ENCODE peak calls at places on chromosomes 5 and 9, in seven cellular contexts. N is ascending aorta, T is heart right ventricle, O is epithelial cell of esophagus, Y is foreskin fibroblast, M is osteoblast, P is A673. D is an unnamed sample.

GRCh38 chr9:2072752-2073405 is 57.7 kb downstream of the SMARCA2 start:
- DNase-seq in N (no peak), O (no peak), P (no peak), Y (no peak), T (no peak), M (no peak), D (no peak)

GRCh38 chr5:10676224-10676623 is 84.8 kb downstream of the DAP start:
- DNase-seq in O (no peak), M (no peak), T (no peak), P (peak), Y (no peak), N (no peak), D (no peak)

GRCh38 chr5:52481216-52481615 is 306.5 kb upstream of the ITGA1 start:
- DNase-seq in M (no peak), Y (no peak), O (peak), N (no peak), T (no peak), P (no peak), D (no peak)

GRCh38 chr9:95511232-95511951 is 5.4 kb downstream of the PTCH1 start:
- DNase-seq in Y (peak), T (no peak), M (peak), O (peak), N (no peak), P (peak), D (no peak)

GRCh38 chr5:125134216-125135081 is 388.0 kb upstream of the ZNF608 start:
- DNase-seq in P (peak), Y (peak), M (peak), T (no peak), O (peak), N (no peak), D (no peak)

GRCh38 chr5:132180134-132180745 is 47.4 kb downstream of the P4HA2 start:
- DNase-seq in O (peak), Y (peak), T (no peak), M (peak), P (peak), N (no peak), D (peak)

GRCh38 chr5:65209341-65209740 is 272.4 kb downstream of the ADAMTS6 start:
- DNase-seq in T (no peak), Y (peak), O (peak), P (peak), M (peak), N (no peak), D (no peak)

GRCh38 chr9:5750569-5750968 is 82.3 kb downstream of the ERMP1 start:
- DNase-seq in T (no peak), Y (no peak), M (peak), N (no peak), O (no peak), P (no peak), D (no peak)

GRCh38 chr5:65862384-65862783 is 64.0 kb upstream of the ERBIN start:
- DNase-seq in O (no peak), P (no peak), T (no peak), Y (no peak), N (no peak), M (no peak), D (no peak)

GRCh38 chr5:179379321-179379890 is 34.1 kb upstream of the ADAMTS2 start:
- DNase-seq in P (no peak), N (no peak), M (peak), O (no peak), Y (no peak), T (no peak), D (no peak)

GRCh38 chr5:179166171-179166885 is 106.2 kb downstream of the ZNF354C start:
- DNase-seq in Y (no peak), T (no peak), N (no peak), P (no peak), O (no peak), M (peak), D (no peak)

GRCh38 chr9:99929652-99930051 is 23.2 kb downstream of the STX17 start:
- DNase-seq in Y (no peak), T (no peak), N (no peak), M (no peak), P (no peak), O (no peak), D (no peak)

GRCh38 chr9:34451545-34451944 is 6.8 kb downstream of the FAM219A start:
- DNase-seq in P (no peak), T (no peak), O (no peak), M (no peak), N (no peak), Y (peak), D (no peak)

GRCh38 chr5:147567917-147568598 is 58.2 kb upstream of the DPYSL3 start:
- DNase-seq in T (no peak), P (peak), Y (peak), N (no peak), M (peak), O (peak), D (peak)

GRCh38 chr5:154501566-154501965 is 23.5 kb upstream of the HAND1 start:
- DNase-seq in O (no peak), T (no peak), N (no peak), M (no peak), P (no peak), Y (no peak), D (no peak)

GRCh38 chr5:138953370-138954256 is 78.5 kb upstream of the LRRTM2 start:
- DNase-seq in T (peak), P (peak), O (peak), Y (peak), N (peak), M (peak), D (no peak)

GRCh38 chr5:34487202-34487879 is 168.8 kb upstream of the RAI14 start:
- DNase-seq in M (peak), N (no peak), Y (peak), O (peak), P (no peak), T (no peak), D (no peak)

GRCh38 chr5:104082754-104083153 is 520.2 kb upstream of the NUDT12 start:
- DNase-seq in O (no peak), N (no peak), M (no peak), T (no peak), Y (no peak), P (no peak), D (no peak)

GRCh38 chr9:71729816-71730526 is 38.3 kb downstream of the CEMIP2 start:
- DNase-seq in T (no peak), M (peak), N (no peak), O (peak), P (no peak), Y (no peak), D (no peak)

GRCh38 chr5:128341056-128341455 is 197.0 kb downstream of the FBN2 start:
- DNase-seq in N (no peak), M (peak), Y (peak), P (no peak), O (peak), T (no peak), D (no peak)

GRCh38 chr5:100505984-100506670 is 29.0 kb upstream of the FAM174A start:
- DNase-seq in N (no peak), T (no peak), P (peak), O (peak), M (peak), Y (peak), D (no peak)

GRCh38 chr9:15086096-15087030 is 176.1 kb upstream of the FREM1 start:
- DNase-seq in Y (no peak), T (no peak), O (peak), N (no peak), P (no peak), M (no peak), D (no peak)

GRCh38 chr5:167352801-167353200 is 938.6 kb upstream of the WWC1 start:
- DNase-seq in Y (no peak), N (no peak), P (peak), T (no peak), M (no peak), O (no peak), D (no peak)

GRCh38 chr5:135244620-135245021 is 154.4 kb downstream of the MACROH2A1 start:
- DNase-seq in N (no peak), T (no peak), O (no peak), M (no peak), P (no peak), Y (no peak), D (no peak)

GRCh38 chr9:71308454-71308853 is 187.0 kb upstream of the TRPM3 start:
- DNase-seq in N (no peak), T (no peak), O (no peak), M (no peak), Y (no peak), P (no peak), D (no peak)

GRCh38 chr5:12805165-12805698 is 901.0 kb upstream of the CTNND2 start:
- DNase-seq in M (no peak), T (no peak), P (no peak), N (no peak), O (no peak), Y (no peak), D (no peak)

GRCh38 chr5:132260051-132260450 is 2.6 kb downstream of the PDLIM4 start:
- DNase-seq in M (no peak), N (no peak), T (no peak), Y (no peak), O (peak), P (no peak), D (no peak)

GRCh38 chr5:151896041-151896691 is 28.5 kb downstream of the GLRA1 start:
- DNase-seq in P (peak), M (no peak), N (no peak), Y (peak), T (no peak), O (peak), D (peak)

GRCh38 chr5:55568629-55569512 is 34.1 kb upstream of the PLPP1 start:
- DNase-seq in P (no peak), N (no peak), T (no peak), O (peak), M (no peak), Y (no peak), D (no peak)

GRCh38 chr5:81787843-81788242 is 36.9 kb upstream of the SSBP2 start:
- DNase-seq in M (no peak), P (peak), O (peak), N (no peak), Y (peak), T (no peak), D (peak)
- H3K4me3 ChIP-seq in M (no peak), P (no peak), O (no peak), N (no peak), Y (no peak), T (peak), D (no peak)

GRCh38 chr9:131407717-131408195 is 13.9 kb downstream of the PRRC2B start:
- DNase-seq in T (peak), O (peak), N (no peak), M (peak), P (peak), Y (no peak), D (no peak)
- H3K4me3 ChIP-seq in T (peak), O (no peak), N (peak), M (peak), P (no peak), Y (peak), D (no peak)

GRCh38 chr5:149314571-149315111 is 30.7 kb upstream of the GRPEL2 start:
- DNase-seq in O (no peak), P (no peak), T (no peak), Y (no peak), N (no peak), M (no peak), D (no peak)

GRCh38 chr5:149309354-149309753 is 35.9 kb upstream of the GRPEL2 start:
- DNase-seq in T (no peak), O (no peak), Y (no peak), N (no peak), M (no peak), P (no peak), D (no peak)

GRCh38 chr5:149313151-149313841 is 32.0 kb upstream of the GRPEL2 start:
- DNase-seq in N (no peak), Y (no peak), P (no peak), M (no peak), T (no peak), O (no peak), D (no peak)

GRCh38 chr5:149310488-149310887 is 34.8 kb upstream of the GRPEL2 start:
- DNase-seq in O (no peak), Y (no peak), N (no peak), P (no peak), T (no peak), M (no peak), D (no peak)

GRCh38 chr5:149310947-149311675 is 34.2 kb upstream of the GRPEL2 start:
- DNase-seq in Y (peak), N (no peak), M (peak), O (peak), T (peak), P (peak), D (no peak)
- H3K4me3 ChIP-seq in Y (no peak), N (no peak), M (no peak), O (no peak), T (no peak), P (no peak), D (no peak)

GRCh38 chr5:64166201-64166959 is 737 bp downstream of the RNF180 start:
- DNase-seq in Y (no peak), O (peak), N (no peak), T (peak), M (peak), P (no peak), D (no peak)
- H3K4me3 ChIP-seq in Y (peak), O (peak), N (peak), T (peak), M (peak), P (peak), D (peak)

GRCh38 chr9:114117996-114118830 is 19.1 kb upstream of the KIF12 start:
- DNase-seq in P (no peak), O (no peak), Y (no peak), M (peak), T (no peak), N (no peak), D (no peak)
- H3K4me3 ChIP-seq in P (no peak), O (no peak), Y (no peak), M (no peak), T (no peak), N (no peak), D (no peak)

GRCh38 chr9:20437466-20437865 is 184.8 kb downstream of the MLLT3 start:
- DNase-seq in P (no peak), Y (peak), N (no peak), T (no peak), O (no peak), M (no peak), D (no peak)

GRCh38 chr9:20442461-20443319 is 179.6 kb downstream of the MLLT3 start:
- DNase-seq in N (no peak), M (no peak), Y (no peak), O (no peak), P (no peak), T (no peak), D (no peak)

GRCh38 chr9:20436475-20437195 is 185.7 kb downstream of the MLLT3 start:
- DNase-seq in N (no peak), M (no peak), T (no peak), Y (no peak), P (no peak), O (no peak), D (no peak)

GRCh38 chr9:20441704-20442423 is 180.4 kb downstream of the MLLT3 start:
- DNase-seq in N (no peak), T (no peak), Y (no peak), P (no peak), O (no peak), M (no peak), D (no peak)

GRCh38 chr9:20441166-20441565 is 181.1 kb downstream of the MLLT3 start:
- DNase-seq in M (no peak), Y (no peak), N (no peak), T (no peak), O (no peak), P (no peak), D (no peak)
- H3K4me3 ChIP-seq in M (no peak), Y (no peak), N (no peak), T (no peak), O (no peak), P (no peak), D (no peak)

D was measured in iPS DF 6.9.